ENCODE peak calls at places on chromosomes 13 and 19, in seven cellular contexts. One of them, this sample, is unnamed.

GRCh38 chr19:48616041-48616436 is 1.2 kb upstream of the FAM83E start:
- DNase-seq in glutamatergic neuron: no peak
- DNase-seq in activated CD8-positive, alpha-beta T cell treated with anti-CD3 and anti-CD28 coated beads for 36 hours: no peak
- DNase-seq in activated B cell treated with CpG ODN at 0.5 μM for 24 hours: no peak
- DNase-seq in AG04449: no peak
- DNase-seq in breast epithelium: no peak
- DNase-seq in WTC11: no peak
- DNase-seq in this sample: no peak

GRCh38 chr13:113817860-113818691 is 45.8 kb downstream of the GAS6 start:
- DNase-seq in glutamatergic neuron: peak
- DNase-seq in activated CD8-positive, alpha-beta T cell treated with anti-CD3 and anti-CD28 coated beads for 36 hours: no peak
- DNase-seq in activated B cell treated with CpG ODN at 0.5 μM for 24 hours: no peak
- DNase-seq in AG04449: no peak
- DNase-seq in breast epithelium: no peak
- DNase-seq in WTC11: no peak
- DNase-seq in this sample: no peak

GRCh38 chr19:11737964-11738745 is 591 bp downstream of the ZNF823 start:
- DNase-seq in glutamatergic neuron: peak
- DNase-seq in activated CD8-positive, alpha-beta T cell treated with anti-CD3 and anti-CD28 coated beads for 36 hours: peak
- DNase-seq in activated B cell treated with CpG ODN at 0.5 μM for 24 hours: peak
- DNase-seq in AG04449: no peak
- DNase-seq in breast epithelium: peak
- DNase-seq in WTC11: peak
- DNase-seq in this sample: peak

GRCh38 chr13:113558461-113558860 is 26.1 kb upstream of the TFDP1 start:
- DNase-seq in glutamatergic neuron: no peak
- DNase-seq in activated CD8-positive, alpha-beta T cell treated with anti-CD3 and anti-CD28 coated beads for 36 hours: no peak
- DNase-seq in activated B cell treated with CpG ODN at 0.5 μM for 24 hours: no peak
- DNase-seq in AG04449: no peak
- DNase-seq in breast epithelium: peak
- DNase-seq in WTC11: no peak
- DNase-seq in this sample: no peak

GRCh38 chr13:100825551-100825950 is 151.0 kb upstream of the TMTC4 start:
- DNase-seq in glutamatergic neuron: no peak
- DNase-seq in activated CD8-positive, alpha-beta T cell treated with anti-CD3 and anti-CD28 coated beads for 36 hours: no peak
- DNase-seq in activated B cell treated with CpG ODN at 0.5 μM for 24 hours: no peak
- DNase-seq in AG04449: no peak
- DNase-seq in breast epithelium: no peak
- DNase-seq in WTC11: no peak
- DNase-seq in this sample: no peak

GRCh38 chr19:8513687-8514504 is at the start of gene ZNF414:
- DNase-seq in glutamatergic neuron: peak
- DNase-seq in activated CD8-positive, alpha-beta T cell treated with anti-CD3 and anti-CD28 coated beads for 36 hours: peak
- DNase-seq in activated B cell treated with CpG ODN at 0.5 μM for 24 hours: peak
- DNase-seq in AG04449: peak
- DNase-seq in breast epithelium: peak
- DNase-seq in WTC11: peak
- DNase-seq in this sample: peak

GRCh38 chr13:74966814-74967213 is 515.2 kb downstream of the TBC1D4 start:
- DNase-seq in glutamatergic neuron: no peak
- DNase-seq in activated CD8-positive, alpha-beta T cell treated with anti-CD3 and anti-CD28 coated beads for 36 hours: no peak
- DNase-seq in activated B cell treated with CpG ODN at 0.5 μM for 24 hours: no peak
- DNase-seq in AG04449: no peak
- DNase-seq in breast epithelium: no peak
- DNase-seq in WTC11: no peak
- DNase-seq in this sample: no peak

GRCh38 chr13:59112375-59112774 is 1051.4 kb downstream of the DIAPH3 start:
- DNase-seq in glutamatergic neuron: no peak
- DNase-seq in activated CD8-positive, alpha-beta T cell treated with anti-CD3 and anti-CD28 coated beads for 36 hours: no peak
- DNase-seq in activated B cell treated with CpG ODN at 0.5 μM for 24 hours: no peak
- DNase-seq in AG04449: peak
- DNase-seq in breast epithelium: no peak
- DNase-seq in WTC11: no peak
- DNase-seq in this sample: no peak

GRCh38 chr13:51625555-51626345 is 41.5 kb downstream of the WDFY2 start:
- DNase-seq in glutamatergic neuron: no peak
- DNase-seq in activated CD8-positive, alpha-beta T cell treated with anti-CD3 and anti-CD28 coated beads for 36 hours: no peak
- DNase-seq in activated B cell treated with CpG ODN at 0.5 μM for 24 hours: no peak
- DNase-seq in AG04449: no peak
- DNase-seq in breast epithelium: no peak
- DNase-seq in WTC11: no peak
- DNase-seq in this sample: no peak

GRCh38 chr19:39122934-39123731 is 2.5 kb upstream of the PAK4 start:
- DNase-seq in glutamatergic neuron: no peak
- DNase-seq in activated CD8-positive, alpha-beta T cell treated with anti-CD3 and anti-CD28 coated beads for 36 hours: no peak
- DNase-seq in activated B cell treated with CpG ODN at 0.5 μM for 24 hours: no peak
- DNase-seq in AG04449: no peak
- DNase-seq in breast epithelium: no peak
- DNase-seq in WTC11: no peak
- DNase-seq in this sample: no peak

GRCh38 chr13:47672982-47673670 is 327.9 kb downstream of the SUCLA2 start:
- DNase-seq in glutamatergic neuron: no peak
- DNase-seq in activated CD8-positive, alpha-beta T cell treated with anti-CD3 and anti-CD28 coated beads for 36 hours: no peak
- DNase-seq in activated B cell treated with CpG ODN at 0.5 μM for 24 hours: no peak
- DNase-seq in AG04449: peak
- DNase-seq in breast epithelium: no peak
- DNase-seq in WTC11: no peak
- DNase-seq in this sample: no peak

GRCh38 chr19:33177417-33177976 is 16.6 kb upstream of the LRP3 start:
- DNase-seq in glutamatergic neuron: peak
- DNase-seq in activated CD8-positive, alpha-beta T cell treated with anti-CD3 and anti-CD28 coated beads for 36 hours: peak
- DNase-seq in activated B cell treated with CpG ODN at 0.5 μM for 24 hours: no peak
- DNase-seq in AG04449: no peak
- DNase-seq in breast epithelium: no peak
- DNase-seq in WTC11: peak
- DNase-seq in this sample: peak

GRCh38 chr19:33175156-33175782 is 18.9 kb upstream of the LRP3 start:
- DNase-seq in glutamatergic neuron: no peak
- DNase-seq in activated CD8-positive, alpha-beta T cell treated with anti-CD3 and anti-CD28 coated beads for 36 hours: no peak
- DNase-seq in activated B cell treated with CpG ODN at 0.5 μM for 24 hours: no peak
- DNase-seq in AG04449: no peak
- DNase-seq in breast epithelium: no peak
- DNase-seq in WTC11: no peak
- DNase-seq in this sample: no peak

GRCh38 chr19:33174186-33174585 is 19.9 kb upstream of the LRP3 start:
- DNase-seq in glutamatergic neuron: no peak
- DNase-seq in activated CD8-positive, alpha-beta T cell treated with anti-CD3 and anti-CD28 coated beads for 36 hours: no peak
- DNase-seq in activated B cell treated with CpG ODN at 0.5 μM for 24 hours: no peak
- DNase-seq in AG04449: no peak
- DNase-seq in breast epithelium: no peak
- DNase-seq in WTC11: no peak
- DNase-seq in this sample: no peak

GRCh38 chr19:33176670-33177416 is 17.3 kb upstream of the LRP3 start:
- DNase-seq in glutamatergic neuron: peak
- DNase-seq in activated CD8-positive, alpha-beta T cell treated with anti-CD3 and anti-CD28 coated beads for 36 hours: peak
- DNase-seq in activated B cell treated with CpG ODN at 0.5 μM for 24 hours: peak
- DNase-seq in AG04449: peak
- DNase-seq in breast epithelium: peak
- DNase-seq in WTC11: peak
- DNase-seq in this sample: peak

GRCh38 chr19:33175886-33176669 is 18.1 kb upstream of the LRP3 start:
- DNase-seq in glutamatergic neuron: peak
- DNase-seq in activated CD8-positive, alpha-beta T cell treated with anti-CD3 and anti-CD28 coated beads for 36 hours: peak
- DNase-seq in activated B cell treated with CpG ODN at 0.5 μM for 24 hours: no peak
- DNase-seq in AG04449: no peak
- DNase-seq in breast epithelium: peak
- DNase-seq in WTC11: no peak
- DNase-seq in this sample: no peak
- TF ChIP-seq CTCF in glutamatergic neuron: no peak
- TF ChIP-seq CTCF in activated CD8-positive, alpha-beta T cell treated with anti-CD3 and anti-CD28 coated beads for 36 hours: no peak
- TF ChIP-seq CTCF in activated B cell treated with CpG ODN at 0.5 μM for 24 hours: no peak
- TF ChIP-seq CTCF in AG04449: no peak
- TF ChIP-seq CTCF in breast epithelium: no peak
- TF ChIP-seq CTCF in WTC11: no peak
- TF ChIP-seq CTCF in this sample: peak

GRCh38 chr13:41506312-41506711 is 49.0 kb downstream of the RGCC start:
- DNase-seq in glutamatergic neuron: no peak
- DNase-seq in activated CD8-positive, alpha-beta T cell treated with anti-CD3 and anti-CD28 coated beads for 36 hours: no peak
- DNase-seq in activated B cell treated with CpG ODN at 0.5 μM for 24 hours: no peak
- DNase-seq in AG04449: no peak
- DNase-seq in breast epithelium: no peak
- DNase-seq in WTC11: no peak
- DNase-seq in this sample: no peak
- TF ChIP-seq CTCF in glutamatergic neuron: no peak
- TF ChIP-seq CTCF in activated CD8-positive, alpha-beta T cell treated with anti-CD3 and anti-CD28 coated beads for 36 hours: no peak
- TF ChIP-seq CTCF in activated B cell treated with CpG ODN at 0.5 μM for 24 hours: no peak
- TF ChIP-seq CTCF in AG04449: no peak
- TF ChIP-seq CTCF in breast epithelium: no peak
- TF ChIP-seq CTCF in WTC11: no peak
- TF ChIP-seq CTCF in this sample: no peak

GRCh38 chr13:38900188-38900587 is 90.4 kb downstream of the STOML3 start:
- DNase-seq in glutamatergic neuron: peak
- DNase-seq in activated CD8-positive, alpha-beta T cell treated with anti-CD3 and anti-CD28 coated beads for 36 hours: no peak
- DNase-seq in activated B cell treated with CpG ODN at 0.5 μM for 24 hours: no peak
- DNase-seq in AG04449: no peak
- DNase-seq in breast epithelium: no peak
- DNase-seq in WTC11: peak
- DNase-seq in this sample: no peak
- TF ChIP-seq CTCF in glutamatergic neuron: no peak
- TF ChIP-seq CTCF in activated CD8-positive, alpha-beta T cell treated with anti-CD3 and anti-CD28 coated beads for 36 hours: no peak
- TF ChIP-seq CTCF in activated B cell treated with CpG ODN at 0.5 μM for 24 hours: no peak
- TF ChIP-seq CTCF in AG04449: no peak
- TF ChIP-seq CTCF in breast epithelium: no peak
- TF ChIP-seq CTCF in WTC11: no peak
- TF ChIP-seq CTCF in this sample: no peak

GRCh38 chr19:10552596-10553053 is 8.9 kb downstream of the ATG4D start:
- DNase-seq in glutamatergic neuron: no peak
- DNase-seq in activated CD8-positive, alpha-beta T cell treated with anti-CD3 and anti-CD28 coated beads for 36 hours: peak
- DNase-seq in activated B cell treated with CpG ODN at 0.5 μM for 24 hours: no peak
- DNase-seq in AG04449: no peak
- DNase-seq in breast epithelium: no peak
- DNase-seq in WTC11: peak
- DNase-seq in this sample: no peak

GRCh38 chr19:10553087-10553667 is 9.5 kb downstream of the ATG4D start:
- DNase-seq in glutamatergic neuron: no peak
- DNase-seq in activated CD8-positive, alpha-beta T cell treated with anti-CD3 and anti-CD28 coated beads for 36 hours: peak
- DNase-seq in activated B cell treated with CpG ODN at 0.5 μM for 24 hours: no peak
- DNase-seq in AG04449: no peak
- DNase-seq in breast epithelium: no peak
- DNase-seq in WTC11: no peak
- DNase-seq in this sample: no peak

GRCh38 chr19:10555613-10555979 is 10.2 kb downstream of the KRI1 start:
- DNase-seq in glutamatergic neuron: no peak
- DNase-seq in activated CD8-positive, alpha-beta T cell treated with anti-CD3 and anti-CD28 coated beads for 36 hours: no peak
- DNase-seq in activated B cell treated with CpG ODN at 0.5 μM for 24 hours: no peak
- DNase-seq in AG04449: no peak
- DNase-seq in breast epithelium: no peak
- DNase-seq in WTC11: no peak
- DNase-seq in this sample: no peak

GRCh38 chr19:10553943-10554381 is 10.3 kb downstream of the ATG4D start:
- DNase-seq in glutamatergic neuron: no peak
- DNase-seq in activated CD8-positive, alpha-beta T cell treated with anti-CD3 and anti-CD28 coated beads for 36 hours: peak
- DNase-seq in activated B cell treated with CpG ODN at 0.5 μM for 24 hours: peak
- DNase-seq in AG04449: no peak
- DNase-seq in breast epithelium: peak
- DNase-seq in WTC11: no peak
- DNase-seq in this sample: peak

DNA sequence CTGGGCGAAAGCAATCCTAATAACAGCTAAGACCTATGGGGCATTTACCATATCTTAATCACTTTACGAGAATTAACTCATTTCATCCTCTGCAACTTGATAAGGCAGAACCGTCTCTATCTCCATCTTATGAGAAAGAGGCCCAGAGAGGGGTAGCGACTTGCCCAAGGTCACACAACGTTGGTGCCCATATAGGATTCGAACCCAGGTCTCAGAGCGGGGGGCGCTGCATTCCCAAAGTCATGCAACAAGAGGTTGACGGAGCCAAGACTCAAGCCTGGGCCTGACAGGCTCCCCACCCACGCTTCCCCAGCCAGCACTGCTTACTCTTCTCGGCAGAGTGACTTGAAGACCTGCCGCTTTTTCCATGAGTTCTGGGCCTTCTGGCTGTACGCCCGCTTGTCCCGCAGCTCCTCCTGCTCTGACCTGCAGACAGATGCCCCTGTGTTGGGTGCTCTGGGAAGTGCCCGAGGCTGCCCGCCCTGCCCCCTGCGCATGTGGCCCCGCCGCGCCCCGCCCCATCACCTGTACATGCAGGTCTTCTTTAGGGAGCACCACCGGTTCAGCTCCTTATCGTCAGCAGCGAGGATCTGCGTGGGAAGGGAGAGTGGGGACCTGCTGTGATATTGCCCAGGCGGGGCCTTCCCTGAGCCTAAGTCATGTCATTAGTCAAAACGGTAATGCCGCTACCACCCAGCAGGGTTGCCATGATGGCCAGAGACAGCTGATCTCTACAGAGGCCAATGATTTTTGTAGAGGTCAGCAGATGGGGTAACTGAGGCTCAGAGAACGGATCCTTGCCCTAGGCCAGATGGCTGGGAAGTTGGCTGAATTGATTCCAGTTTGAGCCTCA is 10.8 kb downstream of the KRI1 start:
- DNase-seq in glutamatergic neuron: no peak
- DNase-seq in activated CD8-positive, alpha-beta T cell treated with anti-CD3 and anti-CD28 coated beads for 36 hours: peak
- DNase-seq in activated B cell treated with CpG ODN at 0.5 μM for 24 hours: no peak
- DNase-seq in AG04449: no peak
- DNase-seq in breast epithelium: peak
- DNase-seq in WTC11: no peak
- DNase-seq in this sample: no peak
- TF ChIP-seq CTCF in glutamatergic neuron: peak
- TF ChIP-seq CTCF in activated CD8-positive, alpha-beta T cell treated with anti-CD3 and anti-CD28 coated beads for 36 hours: no peak
- TF ChIP-seq CTCF in activated B cell treated with CpG ODN at 0.5 μM for 24 hours: no peak
- TF ChIP-seq CTCF in AG04449: no peak
- TF ChIP-seq CTCF in breast epithelium: no peak
- TF ChIP-seq CTCF in WTC11: no peak
- TF ChIP-seq CTCF in this sample: no peak

GRCh38 chr19:1618157-1619093 is 13.2 kb upstream of the UQCR11 start:
- DNase-seq in glutamatergic neuron: no peak
- DNase-seq in activated CD8-positive, alpha-beta T cell treated with anti-CD3 and anti-CD28 coated beads for 36 hours: peak
- DNase-seq in activated B cell treated with CpG ODN at 0.5 μM for 24 hours: no peak
- DNase-seq in AG04449: no peak
- DNase-seq in breast epithelium: no peak
- DNase-seq in WTC11: peak
- DNase-seq in this sample: peak
- TF ChIP-seq CTCF in glutamatergic neuron: peak
- TF ChIP-seq CTCF in activated CD8-positive, alpha-beta T cell treated with anti-CD3 and anti-CD28 coated beads for 36 hours: peak
- TF ChIP-seq CTCF in activated B cell treated with CpG ODN at 0.5 μM for 24 hours: no peak
- TF ChIP-seq CTCF in AG04449: peak
- TF ChIP-seq CTCF in breast epithelium: peak
- TF ChIP-seq CTCF in WTC11: peak
- TF ChIP-seq CTCF in this sample: peak

GRCh38 chr19:34359954-34360315 is 5.1 kb upstream of the GPI start:
- DNase-seq in glutamatergic neuron: no peak
- DNase-seq in activated CD8-positive, alpha-beta T cell treated with anti-CD3 and anti-CD28 coated beads for 36 hours: no peak
- DNase-seq in activated B cell treated with CpG ODN at 0.5 μM for 24 hours: no peak
- DNase-seq in AG04449: no peak
- DNase-seq in breast epithelium: no peak
- DNase-seq in WTC11: no peak
- DNase-seq in this sample: no peak

GRCh38 chr19:34360354-34360909 is 4.6 kb upstream of the GPI start:
- DNase-seq in glutamatergic neuron: no peak
- DNase-seq in activated CD8-positive, alpha-beta T cell treated with anti-CD3 and anti-CD28 coated beads for 36 hours: no peak
- DNase-seq in activated B cell treated with CpG ODN at 0.5 μM for 24 hours: no peak
- DNase-seq in AG04449: no peak
- DNase-seq in breast epithelium: no peak
- DNase-seq in WTC11: no peak
- DNase-seq in this sample: no peak

GRCh38 chr19:34357431-34357830 is 7.6 kb upstream of the GPI start:
- DNase-seq in glutamatergic neuron: no peak
- DNase-seq in activated CD8-positive, alpha-beta T cell treated with anti-CD3 and anti-CD28 coated beads for 36 hours: no peak
- DNase-seq in activated B cell treated with CpG ODN at 0.5 μM for 24 hours: no peak
- DNase-seq in AG04449: no peak
- DNase-seq in breast epithelium: no peak
- DNase-seq in WTC11: no peak
- DNase-seq in this sample: no peak

GRCh38 chr19:34356875-34357274 is 8.1 kb upstream of the GPI start:
- DNase-seq in glutamatergic neuron: no peak
- DNase-seq in activated CD8-positive, alpha-beta T cell treated with anti-CD3 and anti-CD28 coated beads for 36 hours: no peak
- DNase-seq in activated B cell treated with CpG ODN at 0.5 μM for 24 hours: no peak
- DNase-seq in AG04449: no peak
- DNase-seq in breast epithelium: no peak
- DNase-seq in WTC11: no peak
- DNase-seq in this sample: no peak

GRCh38 chr19:34359140-34359953 is 5.6 kb upstream of the GPI start:
- DNase-seq in glutamatergic neuron: peak
- DNase-seq in activated CD8-positive, alpha-beta T cell treated with anti-CD3 and anti-CD28 coated beads for 36 hours: peak
- DNase-seq in activated B cell treated with CpG ODN at 0.5 μM for 24 hours: peak
- DNase-seq in AG04449: peak
- DNase-seq in breast epithelium: peak
- DNase-seq in WTC11: peak
- DNase-seq in this sample: peak
- TF ChIP-seq CTCF in glutamatergic neuron: peak
- TF ChIP-seq CTCF in activated CD8-positive, alpha-beta T cell treated with anti-CD3 and anti-CD28 coated beads for 36 hours: peak
- TF ChIP-seq CTCF in activated B cell treated with CpG ODN at 0.5 μM for 24 hours: no peak
- TF ChIP-seq CTCF in AG04449: peak
- TF ChIP-seq CTCF in breast epithelium: peak
- TF ChIP-seq CTCF in WTC11: no peak
- TF ChIP-seq CTCF in this sample: peak